ENCODE peak calls at places on chromosomes 1 and 21, in seven cellular contexts. Q is mesendoderm, D is H9, B is H1, Z is mesenchymal stem cell, U is IMR-90, T is trophoblast cell. G is an unnamed sample.
A peak's percentile ranks its signal among the peaks of the same experiment; 100 is the strongest.

GRCh38 chr1:107863342-107863741 is 101.6 kb downstream of the VAV3 start:
- DNase-seq in T (no peak), Q (peak; percentile 71), B (no peak), Z (no peak), D (no peak), U (no peak), G (no peak)

GRCh38 chr1:41810446-41810845 is 108.3 kb downstream of the HIVEP3 start:
- DNase-seq in U (peak; percentile 63), Z (peak; percentile 66), T (no peak), Q (peak; percentile 69), D (peak; percentile 61), B (peak; percentile 67), G (peak; percentile 58)

GRCh38 chr1:172895050-172895460 is 155.7 kb downstream of the TNFSF18 start:
- DNase-seq in U (peak; percentile 64), Z (peak; percentile 38), D (no peak), B (no peak), Q (no peak), T (no peak), G (no peak)

GRCh38 chr1:218495931-218496330 is 150.8 kb downstream of the TGFB2 start:
- DNase-seq in T (no peak), D (no peak), B (no peak), Z (no peak), Q (no peak), U (no peak), G (no peak)

GRCh38 chr1:14738647-14739046 is 140.2 kb downstream of the KAZN start:
- DNase-seq in B (no peak), Q (no peak), T (no peak), Z (no peak), U (no peak), D (no peak), G (no peak)

GRCh38 chr1:109993885-109994284 is 9.3 kb downstream of the AHCYL1 start:
- DNase-seq in T (no peak), Z (no peak), Q (no peak), U (peak; percentile 39), D (no peak), B (no peak), G (no peak)

GRCh38 chr1:241614144-241614543 is 26.0 kb downstream of the CHML start:
- DNase-seq in U (no peak), D (no peak), B (no peak), Q (no peak), T (no peak), Z (no peak), G (no peak)

GRCh38 chr1:147833231-147833840 is 69.3 kb upstream of the GJA8 start:
- DNase-seq in U (no peak), Z (no peak), Q (peak; percentile 95), B (peak; percentile 53), D (peak; percentile 71), T (no peak), G (no peak)

GRCh38 chr21:46080171-46081021 is 17.5 kb upstream of the COL6A2 start:
- DNase-seq in T (no peak), Q (no peak), B (no peak), U (no peak), Z (no peak), D (peak; percentile 33), G (no peak)

GRCh38 chr1:204258213-204259115 is 44.7 kb upstream of the GOLT1A start:
- DNase-seq in T (peak; percentile 62), U (peak; percentile 63), Z (peak; percentile 69), B (peak; percentile 93), D (peak; percentile 86), Q (peak; percentile 87), G (peak; percentile 46)

GRCh38 chr1:14659913-14660312 is 61.4 kb downstream of the KAZN start:
- DNase-seq in Z (no peak), D (no peak), U (no peak), T (no peak), B (no peak), Q (no peak), G (no peak)

GRCh38 chr21:44072111-44072510 is 35.1 kb upstream of the PWP2 start:
- DNase-seq in Q (no peak), D (no peak), B (no peak), T (no peak), Z (no peak), U (no peak), G (no peak)

GRCh38 chr1:188228623-188229022 is 1399.9 kb downstream of the PLA2G4A start:
- DNase-seq in U (peak; percentile 4), T (no peak), D (no peak), Q (peak; percentile 2), B (no peak), Z (no peak), G (no peak)

GRCh38 chr1:206686486-206687249 is 2.0 kb downstream of the MAPKAPK2 start:
- DNase-seq in U (no peak), T (no peak), B (no peak), Q (no peak), Z (no peak), D (no peak), G (no peak)

GRCh38 chr1:67273591-67273990 is 34.1 kb upstream of the IL12RB2 start:
- DNase-seq in D (no peak), B (no peak), T (no peak), Z (no peak), U (no peak), Q (no peak), G (no peak)

GRCh38 chr1:192489748-192490147 is 85.8 kb upstream of the RGS1 start:
- DNase-seq in Z (peak; percentile 99), Q (peak; percentile 65), U (peak; percentile 95), D (peak; percentile 40), T (peak; percentile 91), B (no peak), G (no peak)

GRCh38 chr1:240666548-240667198 is 54.7 kb upstream of the GREM2 start:
- DNase-seq in Q (no peak), Z (no peak), D (no peak), B (no peak), T (no peak), U (peak; percentile 36), G (no peak)

GRCh38 chr1:151693057-151693651 is 23.4 kb downstream of the CELF3 start:
- DNase-seq in B (no peak), T (no peak), D (no peak), Z (peak; percentile 55), U (peak; percentile 47), Q (peak; percentile 68), G (no peak)

GRCh38 chr1:183090386-183091006 is 67.3 kb downstream of the LAMC1 start:
- DNase-seq in U (peak; percentile 82), Z (peak; percentile 73), D (no peak), B (no peak), T (no peak), Q (peak; percentile 9), G (no peak)

GRCh38 chr1:27872059-27872801 is at the start of gene THEMIS2:
- DNase-seq in Z (peak; percentile 56), Q (peak; percentile 67), U (no peak), T (no peak), D (peak; percentile 86), B (peak; percentile 88), G (peak; percentile 58)

GRCh38 chr1:44811234-44811633 is 2.9 kb downstream of the BTBD19 start:
- DNase-seq in B (no peak), D (no peak), U (no peak), Q (no peak), Z (peak; percentile 61), T (no peak), G (no peak)

GRCh38 chr21:37712204-37712934 is 203.9 kb downstream of the KCNJ6 start:
- DNase-seq in B (peak; percentile 77), Z (peak; percentile 85), T (peak; percentile 61), U (peak; percentile 73), D (peak; percentile 76), Q (peak; percentile 87), G (peak; percentile 61)

GRCh38 chr1:26345718-26346117 is 8.2 kb downstream of the CRYBG2 start:
- DNase-seq in T (no peak), B (no peak), U (no peak), Z (no peak), Q (no peak), D (peak; percentile 30), G (no peak)

GRCh38 chr1:43477716-43478115 is 24.0 kb upstream of the HYI start:
- DNase-seq in B (no peak), D (no peak), Z (no peak), Q (no peak), T (peak; percentile 68), U (no peak), G (no peak)

DNA sequence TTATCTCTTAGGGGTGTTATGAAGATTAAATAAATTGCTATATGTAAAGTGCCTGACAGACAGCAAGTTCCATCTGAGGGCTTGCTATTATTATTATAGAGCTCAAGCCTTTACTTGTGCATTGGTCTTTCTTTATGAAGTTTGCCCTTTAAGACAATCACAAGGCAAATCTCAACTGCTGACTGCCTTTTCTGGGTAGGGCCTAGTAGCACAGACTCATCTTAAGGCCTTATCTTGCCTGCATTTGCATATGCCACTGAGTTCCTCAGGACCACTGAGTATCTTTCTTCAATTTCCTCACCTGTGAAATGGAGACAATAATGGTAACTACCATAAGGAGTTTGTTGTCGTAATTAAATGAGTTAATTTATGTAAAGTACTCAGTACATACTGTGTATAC is 230.8 kb downstream of the NRIP1 start:
- DNase-seq in Q (peak; percentile 33), Z (no peak), D (no peak), T (peak; percentile 32), B (no peak), U (no peak), G (no peak)
- H3K4ac ChIP-seq in Q (no peak overlapping the region), Z (no peak overlapping the region), D (no peak overlapping the region), T (no peak overlapping the region), B (no peak overlapping the region), U (no peak overlapping the region), G (no peak overlapping the region)

GRCh38 chr1:239586128-239586527 is 199.8 kb downstream of the CHRM3 start:
- DNase-seq in B (no peak), U (no peak), Z (no peak), D (no peak), Q (no peak), T (no peak), G (no peak)

GRCh38 chr1:239587066-239587465 is 200.7 kb downstream of the CHRM3 start:
- DNase-seq in Z (no peak), D (peak; percentile 30), Q (peak; percentile 57), U (no peak), T (no peak), B (no peak), G (no peak)
- H3K4me1 ChIP-seq in Z (no peaks in the 10 kb centered on the region), D (no peaks in the 10 kb centered on the region), Q (no peaks in the 10 kb centered on the region), U (no peaks in the 10 kb centered on the region), T (peaks cover 6% of the 10 kb centered on the region), B (no peaks in the 10 kb centered on the region), G (no peaks in the 10 kb centered on the region)

DNA sequence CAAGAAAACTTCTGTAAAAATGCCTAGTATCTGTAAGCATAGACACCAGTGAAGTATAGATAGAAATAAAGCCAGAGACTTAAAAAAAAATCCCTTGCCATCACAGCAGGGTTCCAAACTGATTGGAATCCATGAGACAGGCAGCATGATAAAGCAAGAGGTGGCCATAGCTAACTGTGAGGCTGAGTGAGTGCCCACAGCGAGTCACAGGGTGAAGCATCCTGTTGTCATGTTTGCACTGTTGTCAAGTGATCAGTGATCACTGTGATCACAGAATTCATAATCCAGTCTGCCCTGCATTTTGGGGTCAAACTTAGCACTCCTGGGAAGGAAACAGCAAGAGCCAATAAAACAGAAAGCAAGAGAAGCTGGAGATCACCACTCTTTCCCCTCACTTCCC is 33.3 kb downstream of the LRRC8B start:
- DNase-seq in D (no peak), T (no peak), U (no peak), B (no peak), Z (no peak), Q (peak; percentile 28), G (no peak)
- H3K4ac ChIP-seq in D (no peak overlapping the region), T (no peak overlapping the region), U (no peak overlapping the region), B (no peak overlapping the region), Z (no peak overlapping the region), Q (peak overlapping the region; percentile 7), G (no peak overlapping the region)

DNA sequence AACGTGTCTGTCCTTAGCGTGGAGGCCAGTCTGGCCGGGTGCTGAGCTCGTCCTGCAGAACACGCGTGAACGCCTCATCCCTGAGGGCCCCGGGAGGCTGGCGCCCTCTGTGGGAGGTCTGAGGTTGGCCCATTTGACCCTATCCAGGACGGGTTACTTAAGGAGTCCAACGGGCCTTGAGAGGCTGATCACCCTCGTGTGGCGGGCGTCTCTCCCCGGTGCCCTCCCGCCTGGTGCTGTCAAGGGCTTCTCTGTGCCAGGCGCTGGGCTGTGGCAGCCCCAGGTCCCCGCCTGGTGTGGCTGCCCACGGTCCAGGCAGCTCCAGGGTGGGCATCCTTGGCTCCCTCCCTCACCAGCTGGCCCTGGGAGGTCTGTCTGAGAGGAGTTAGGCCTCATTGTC is 9.7 kb downstream of the SKI start:
- DNase-seq in D (peak; percentile 57), Z (no peak), B (peak; percentile 54), Q (no peak), U (no peak), T (no peak), G (no peak)
- H3K4me1 ChIP-seq in D (no peaks in the 10 kb centered on the region), Z (peaks cover 71% of the 10 kb centered on the region), B (peaks cover 20% of the 10 kb centered on the region), Q (peaks cover 9% of the 10 kb centered on the region), U (peaks cover 56% of the 10 kb centered on the region), T (peaks cover 31% of the 10 kb centered on the region), G (peaks cover 21% of the 10 kb centered on the region)

G was measured in neuronal stem cell.